ENCODE peak calls at places on chromosomes 16 and 17, in six cellular contexts. E is GM23338, F is sigmoid colon, D is GM12878, Z is psoas muscle, K is brain microvascular endothelial cell. G is an unnamed sample.

GRCh38 chr16:89842471-89843408 is 14.5 kb downstream of the SPIRE2 start:
- DNase-seq in E (no peak), F (no peak), D (no peak), Z (no peak), K (peak; percentile 31), G (no peak)

GRCh38 chr16:13138528-13138927 is 237.1 kb downstream of the SHISA9 start:
- DNase-seq in E (no peak), F (no peak), D (no peak), Z (no peak), K (no peak), G (no peak)

GRCh38 chr16:29310852-29311314 is 95.6 kb downstream of the NPIPB11 start:
- DNase-seq in E (no peak), F (peak; percentile 60), D (no peak), Z (peak; percentile 53), K (no peak), G (no peak)

GRCh38 chr16:56734429-56734828 is 4.5 kb downstream of the NUP93 start:
- DNase-seq in E (no peak), F (no peak), D (no peak), Z (no peak), K (no peak), G (no peak)

GRCh38 chr17:56297142-56297541 is 143.9 kb downstream of the ANKFN1 start:
- DNase-seq in E (no peak), F (no peak), D (no peak), Z (no peak), K (no peak), G (no peak)

GRCh38 chr17:35540589-35541404 is 3.3 kb upstream of the SLFN12L start:
- DNase-seq in E (no peak), F (peak; percentile 69), D (no peak), Z (peak; percentile 25), K (peak; percentile 36), G (no peak)

GRCh38 chr16:74556375-74556922 is 50.5 kb downstream of the GLG1 start:
- DNase-seq in E (no peak), F (no peak), D (no peak), Z (no peak), K (no peak), G (no peak)

GRCh38 chr16:1533443-1533951 is at the start of gene TMEM204:
- DNase-seq in E (peak; percentile 33), F (peak; percentile 95), D (no peak), Z (peak; percentile 79), K (peak; percentile 46), G (no peak)

GRCh38 chr16:55283776-55284717 is 40.0 kb upstream of the IRX6 start:
- DNase-seq in E (no peak), F (no peak), D (no peak), Z (no peak), K (no peak), G (no peak)

GRCh38 chr16:12185563-12185962 is 209.0 kb downstream of the SNX29 start:
- DNase-seq in E (no peak), F (no peak), D (no peak), Z (no peak), K (no peak), G (no peak)

GRCh38 chr17:53516643-53517042 is 306.1 kb upstream of the KIF2B start:
- DNase-seq in E (peak; percentile 73), F (no peak), D (no peak), Z (no peak), K (no peak), G (no peak)

GRCh38 chr16:71515026-71515425 is 11.2 kb upstream of the CHST4 start:
- DNase-seq in E (peak; percentile 65), F (no peak), D (no peak), Z (no peak), K (no peak), G (no peak)

GRCh38 chr16:22380529-22380928 is 6.1 kb upstream of the CDR2 start:
- DNase-seq in E (no peak), F (no peak), D (no peak), Z (no peak), K (no peak), G (no peak)

GRCh38 chr17:64326420-64327054 is 63.5 kb upstream of the TEX2 start:
- DNase-seq in E (no peak), F (peak; percentile 81), D (no peak), Z (peak; percentile 80), K (no peak), G (no peak)

GRCh38 chr16:71883849-71884638 is at the start of gene ZNF821:
- DNase-seq in E (peak; percentile 97), F (peak; percentile 86), D (no peak), Z (peak; percentile 84), K (peak; percentile 51), G (no peak)

GRCh38 chr17:73286863-73287296 is 24.9 kb downstream of the CDC42EP4 start:
- DNase-seq in E (no peak), F (no peak), D (no peak), Z (peak; percentile 47), K (no peak), G (no peak)

GRCh38 chr17:56842577-56842976 is 8.6 kb downstream of the DGKE start:
- DNase-seq in E (no peak), F (no peak), D (no peak), Z (no peak), K (no peak), G (no peak)

GRCh38 chr16:53417011-53417410 is 17.3 kb upstream of the RBL2 start:
- DNase-seq in E (peak; percentile 25), F (no peak), D (no peak), Z (no peak), K (no peak), G (no peak)

GRCh38 chr17:27951872-27952271 is 58.7 kb upstream of the LYRM9 start:
- DNase-seq in E (no peak), F (no peak), D (no peak), Z (no peak), K (no peak), G (no peak)

GRCh38 chr17:38564869-38565268 is 40.9 kb downstream of the SRCIN1 start:
- DNase-seq in E (peak; percentile 72), F (no peak), D (no peak), Z (no peak), K (no peak), G (no peak)

GRCh38 chr16:83989300-83989699 is 21.3 kb downstream of the NECAB2 start:
- DNase-seq in E (no peak), F (no peak), D (no peak), Z (no peak), K (no peak), G (no peak)

GRCh38 chr17:75242461-75243042 is 18.9 kb downstream of the GGA3 start:
- DNase-seq in E (no peak), F (no peak), D (no peak), Z (no peak), K (no peak), G (peak; percentile 70)

GRCh38 chr16:1773703-1774455 is 945 bp upstream of the MRPS34 start:
- DNase-seq in E (no peak), F (no peak), D (no peak), Z (peak; percentile 33), K (no peak), G (no peak)

GRCh38 chr17:16273499-16273898 is 56.5 kb downstream of the PIGL start:
- DNase-seq in E (no peak), F (no peak), D (no peak), Z (no peak), K (peak; percentile 38), G (no peak)

GRCh38 chr16:9593440-9593839 is 502.0 kb downstream of the HAPSTR1 start:
- DNase-seq in E (no peak), F (no peak), D (no peak), Z (no peak), K (no peak), G (no peak)

GRCh38 chr16:4744758-4745569 is 10.6 kb downstream of the DNAAF8 start:
- DNase-seq in E (peak; percentile 47), F (no peak), D (no peak), Z (no peak), K (no peak), G (no peak)

GRCh38 chr16:65125322-65125721 is 3.5 kb upstream of the CDH11 start:
- DNase-seq in E (no peak), F (no peak), D (no peak), Z (no peak), K (no peak), G (no peak)

GRCh38 chr17:67490471-67490870 is 113.4 kb downstream of the PITPNC1 start:
- DNase-seq in E (peak; percentile 49), F (no peak), D (no peak), Z (no peak), K (peak; percentile 40), G (no peak)
- H3K4me3 ChIP-seq in E (peak overlapping the region; percentile 6), F (no peak overlapping the region), D (no peak overlapping the region), Z (peak overlapping the region; percentile 42), K (peak overlapping the region; percentile 35), G (no peak overlapping the region)

GRCh38 chr17:81968396-81968745 is 7.4 kb upstream of the NOTUM start:
- DNase-seq in E (no peak), F (no peak), D (no peak), Z (no peak), K (no peak), G (no peak)

GRCh38 chr17:81968850-81969812 is 8.1 kb upstream of the NOTUM start:
- DNase-seq in E (no peak), F (no peak), D (no peak), Z (no peak), K (no peak), G (no peak)

GRCh38 chr17:81967533-81968395 is 6.8 kb upstream of the NOTUM start:
- DNase-seq in E (peak; percentile 93), F (peak; percentile 93), D (peak; percentile 40), Z (peak; percentile 85), K (no peak), G (no peak)

GRCh38 chr17:81966343-81967243 is 5.6 kb upstream of the NOTUM start:
- DNase-seq in E (peak; percentile 83), F (peak; percentile 80), D (no peak), Z (peak; percentile 56), K (no peak), G (no peak)

DNA sequence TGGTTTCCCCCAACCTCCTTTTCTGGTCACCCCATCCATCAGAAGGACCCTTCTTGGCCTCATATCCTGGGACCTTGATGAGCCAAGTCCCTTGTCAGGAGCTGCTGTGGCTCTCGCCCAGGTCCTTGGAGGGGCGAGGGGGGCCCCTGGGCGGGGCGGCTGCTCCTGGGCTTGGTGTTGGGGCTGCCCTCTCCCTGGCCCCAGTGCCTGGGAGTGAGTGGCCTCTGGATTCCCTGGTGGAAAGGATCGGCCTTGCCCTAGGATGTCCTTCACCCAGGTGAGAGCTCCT is 6.2 kb upstream of the NOTUM start:
- DNase-seq in E (no peak), F (no peak), D (no peak), Z (no peak), K (no peak), G (no peak)
- H3K4me3 ChIP-seq in E (peak overlapping the region; percentile 47), F (no peak overlapping the region), D (no peak overlapping the region), Z (no peak overlapping the region), K (no peak overlapping the region), G (no peak overlapping the region)

GRCh38 chr17:80773243-80773991 is 218.2 kb upstream of the CHMP6 start:
- DNase-seq in E (peak; percentile 44), F (peak; percentile 98), D (no peak), Z (peak; percentile 72), K (no peak), G (no peak)
- H3K4me3 ChIP-seq in E (no peak overlapping the region), F (no peak overlapping the region), D (no peak overlapping the region), Z (peak overlapping the region; percentile 33), K (no peak overlapping the region), G (no peak overlapping the region)

DNA sequence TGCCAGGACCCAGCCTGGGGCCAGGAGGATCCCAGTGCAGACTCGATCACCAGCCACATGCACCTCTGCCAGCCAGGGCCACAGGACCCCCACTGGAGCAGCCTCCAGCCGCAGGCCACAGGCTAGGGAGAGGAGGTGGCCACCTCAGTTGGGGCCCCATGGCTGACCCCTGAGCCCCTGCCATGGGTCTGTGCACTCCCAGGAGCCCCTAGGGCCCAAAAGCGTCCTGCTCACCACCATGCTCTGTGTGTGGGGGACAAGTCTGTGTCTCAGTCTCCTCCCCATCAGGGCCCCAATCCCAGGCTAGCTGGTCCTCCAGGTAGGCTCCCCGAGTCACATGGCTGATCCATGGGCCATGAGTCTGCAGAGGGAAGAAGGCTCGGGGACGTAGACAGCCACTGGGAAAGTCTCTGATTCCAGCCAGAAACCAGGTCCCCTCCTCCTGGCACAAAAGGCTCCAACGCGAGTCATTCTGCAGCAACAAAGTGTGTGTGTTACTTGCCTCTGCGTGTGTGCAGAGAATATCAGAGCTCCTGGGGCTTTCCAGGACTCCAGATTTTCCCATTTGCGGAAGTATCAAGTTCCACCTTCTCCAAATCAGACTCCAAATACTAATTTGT is 6.1 kb upstream of the PRSS8 start:
- DNase-seq in E (no peak), F (peak; percentile 77), D (no peak), Z (no peak), K (peak; percentile 54), G (no peak)
- H3K4me3 ChIP-seq in E (peak overlapping the region; percentile 42), F (no peak overlapping the region), D (peak overlapping the region; percentile 63), Z (peak overlapping the region; percentile 70), K (peak overlapping the region; percentile 18), G (peak overlapping the region; percentile 0)